ENCODE peak calls at places on chromosomes 11 and 22, in six cellular contexts. V is transverse colon, H is uterus, E is endothelial cell of umbilical vein, P is gastrocnemius medialis, B is IMR-90. Y is an unnamed sample.

GRCh38 chr11:123020968-123021367 is 39.3 kb upstream of the BSX start:
- DNase-seq in V (peak; percentile 10), H (no peak), E (peak; percentile 32), P (no peak), B (peak; percentile 49), Y (peak; percentile 13)

GRCh38 chr11:67195971-67196418 is 70.3 kb upstream of the GRK2 start:
- DNase-seq in B (peak; percentile 23), H (peak; percentile 37), E (no peak), P (no peak), V (peak; percentile 10), Y (no peak)

GRCh38 chr11:123505546-123506299 is 75.7 kb downstream of the GRAMD1B start:
- DNase-seq in E (no peak), V (no peak), B (no peak), P (no peak), H (no peak), Y (peak; percentile 50)

GRCh38 chr11:60972182-60973030 is 926 bp downstream of the CD6 start:
- DNase-seq in P (no peak), B (no peak), H (no peak), E (no peak), V (no peak), Y (no peak)

GRCh38 chr11:49995559-49995958 is 13.2 kb upstream of the OR4C12 start:
- DNase-seq in V (no peak), E (peak; percentile 6), B (peak; percentile 50), H (no peak), P (no peak), Y (no peak)

GRCh38 chr11:50412832-50413231 is 380.2 kb downstream of the OR4C45 start:
- DNase-seq in P (no peak), V (no peak), H (no peak), B (no peak), E (no peak), Y (no peak)

GRCh38 chr22:38870312-38870741 is 1.7 kb downstream of the CBX6 start:
- DNase-seq in H (peak; percentile 87), V (peak; percentile 93), P (peak; percentile 72), E (peak; percentile 80), B (peak; percentile 78), Y (peak; percentile 93)

GRCh38 chr11:113345978-113346377 is 31.6 kb downstream of the TTC12 start:
- DNase-seq in H (no peak), P (no peak), V (no peak), E (no peak), B (peak; percentile 73), Y (no peak)

GRCh38 chr11:61350336-61350735 is 11.3 kb downstream of the CYB561A3 start:
- DNase-seq in E (no peak), H (no peak), P (no peak), B (no peak), V (no peak), Y (no peak)

GRCh38 chr11:36577373-36577772 is 9.6 kb downstream of the RAG1 start:
- DNase-seq in V (no peak), P (no peak), B (no peak), H (no peak), E (no peak), Y (no peak)

GRCh38 chr22:28923826-28924732 is 40.7 kb downstream of the ZNRF3 start:
- DNase-seq in P (peak; percentile 66), B (no peak), E (no peak), H (no peak), V (peak; percentile 38), Y (peak; percentile 93)

GRCh38 chr11:125728969-125729368 is 17.1 kb upstream of the PATE1 start:
- DNase-seq in P (no peak), E (no peak), V (no peak), H (no peak), B (no peak), Y (no peak)

GRCh38 chr11:115656684-115657083 is 152.5 kb upstream of the CADM1 start:
- DNase-seq in P (no peak), V (peak; percentile 57), H (no peak), E (no peak), B (no peak), Y (no peak)

GRCh38 chr11:92980291-92980690 is 10.8 kb downstream of the MTNR1B start:
- DNase-seq in E (no peak), P (no peak), H (no peak), B (no peak), V (no peak), Y (no peak)

GRCh38 chr11:30440510-30440909 is 117.6 kb downstream of the ARL14EP start:
- DNase-seq in V (no peak), B (no peak), E (no peak), H (no peak), P (no peak), Y (no peak)

GRCh38 chr11:46308632-46309419 is 31.4 kb downstream of the CREB3L1 start:
- DNase-seq in B (peak; percentile 61), E (peak; percentile 60), V (peak; percentile 81), P (peak; percentile 66), H (peak; percentile 77), Y (peak; percentile 77)

GRCh38 chr11:71443736-71444410 is 4.3 kb downstream of the DHCR7 start:
- DNase-seq in V (no peak), P (no peak), E (no peak), B (no peak), H (no peak), Y (no peak)

GRCh38 chr22:29142116-29142515 is 63.6 kb upstream of the EMID1 start:
- DNase-seq in B (no peak), P (peak; percentile 5), H (no peak), E (no peak), V (no peak), Y (no peak)

GRCh38 chr11:63868399-63869064 is 29.6 kb downstream of the MARK2 start:
- DNase-seq in H (no peak), B (no peak), V (no peak), E (peak; percentile 16), P (no peak), Y (no peak)

GRCh38 chr22:27512283-27512761 is 289.2 kb downstream of the MN1 start:
- DNase-seq in H (peak; percentile 80), E (peak; percentile 99), V (peak; percentile 43), P (peak; percentile 42), B (peak; percentile 97), Y (peak; percentile 66)

GRCh38 chr22:41043727-41044126 is 48.7 kb upstream of the EP300 start:
- DNase-seq in P (no peak), E (no peak), H (no peak), V (no peak), B (no peak), Y (no peak)

GRCh38 chr11:31825453-31826391 is 14.6 kb upstream of the PAX6 start:
- DNase-seq in B (no peak), V (no peak), E (no peak), P (no peak), H (no peak), Y (no peak)

GRCh38 chr11:36271794-36272409 is 17.3 kb downstream of the COMMD9 start:
- DNase-seq in P (no peak), V (no peak), B (no peak), H (no peak), E (no peak), Y (no peak)

GRCh38 chr22:29450222-29450621 is 11.8 kb downstream of the RFPL1 start:
- DNase-seq in B (no peak), E (no peak), P (no peak), V (no peak), H (no peak), Y (no peak)

GRCh38 chr11:78377625-78378418 is 39.8 kb downstream of the GAB2 start:
- DNase-seq in B (no peak), H (no peak), E (no peak), V (peak; percentile 32), P (no peak), Y (no peak)

GRCh38 chr11:78381867-78382266 is 35.8 kb downstream of the GAB2 start:
- DNase-seq in H (no peak), P (no peak), E (no peak), V (no peak), B (no peak), Y (no peak)

GRCh38 chr11:78384231-78384630 is 33.4 kb downstream of the GAB2 start:
- DNase-seq in V (no peak), E (no peak), P (no peak), H (no peak), B (no peak), Y (no peak)

GRCh38 chr11:78379039-78379670 is 38.5 kb downstream of the GAB2 start:
- DNase-seq in B (peak; percentile 19), P (no peak), E (no peak), V (no peak), H (no peak), Y (no peak)

GRCh38 chr11:78380615-78381029 is 37.0 kb downstream of the GAB2 start:
- DNase-seq in H (no peak), B (peak; percentile 90), E (no peak), P (no peak), V (no peak), Y (no peak)
- TF ChIP-seq POLR2A in H (no peak), B (no peak), E (no peak), P (no peak), V (no peak), Y (no peak)

GRCh38 chr11:76772783-76773106 is 10.4 kb upstream of the TSKU start:
- DNase-seq in P (no peak), B (no peak), V (no peak), E (no peak), H (no peak), Y (no peak)
- H3K4me1 ChIP-seq in P (peaks cover 49% of the 10 kb centered on the region), B (peaks cover 42% of the 10 kb centered on the region), V (peaks cover 57% of the 10 kb centered on the region), E (peaks cover 10% of the 10 kb centered on the region), H (peaks cover 37% of the 10 kb centered on the region), Y (peaks cover 73% of the 10 kb centered on the region)

DNA sequence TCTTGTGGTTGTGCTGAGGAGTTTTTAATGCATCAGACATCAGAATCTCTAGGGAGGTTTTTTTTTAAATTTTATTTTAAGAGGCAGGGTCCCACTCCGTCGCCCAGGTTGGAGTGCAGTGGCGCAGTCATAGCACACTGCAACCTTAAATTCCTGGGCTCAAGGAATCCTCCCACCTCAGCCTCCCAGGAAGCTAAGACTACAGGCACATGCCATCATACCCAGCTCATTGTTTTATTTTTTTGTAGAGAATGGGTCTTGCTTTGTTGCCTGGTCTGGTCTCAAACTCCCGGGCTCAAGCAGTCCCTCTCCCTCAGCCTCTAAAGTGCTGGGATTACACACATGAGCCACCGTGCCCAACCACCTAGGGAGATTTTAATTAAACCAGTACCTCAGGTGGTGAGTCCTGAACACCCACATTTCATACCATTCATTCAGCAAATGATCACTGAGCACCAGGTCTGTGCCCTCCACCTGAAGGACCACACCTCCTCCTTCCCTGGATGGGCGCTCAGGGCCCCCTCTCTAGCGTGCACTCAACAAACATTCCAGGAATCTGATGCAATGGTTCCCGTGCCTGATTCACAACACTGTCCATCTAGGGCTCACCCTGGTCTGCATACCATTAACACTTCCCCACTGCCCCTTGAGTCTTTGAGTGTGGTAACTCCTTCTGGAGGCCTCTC is 9.5 kb upstream of the MYH9 start:
- DNase-seq in P (no peak), V (no peak), B (peak; percentile 72), H (no peak), E (no peak), Y (no peak)
- H3K4me3 ChIP-seq in P (no peak overlapping the region), V (no peak overlapping the region), B (no peak overlapping the region), H (no peak overlapping the region), E (no peak overlapping the region), Y (no peak overlapping the region)

DNA sequence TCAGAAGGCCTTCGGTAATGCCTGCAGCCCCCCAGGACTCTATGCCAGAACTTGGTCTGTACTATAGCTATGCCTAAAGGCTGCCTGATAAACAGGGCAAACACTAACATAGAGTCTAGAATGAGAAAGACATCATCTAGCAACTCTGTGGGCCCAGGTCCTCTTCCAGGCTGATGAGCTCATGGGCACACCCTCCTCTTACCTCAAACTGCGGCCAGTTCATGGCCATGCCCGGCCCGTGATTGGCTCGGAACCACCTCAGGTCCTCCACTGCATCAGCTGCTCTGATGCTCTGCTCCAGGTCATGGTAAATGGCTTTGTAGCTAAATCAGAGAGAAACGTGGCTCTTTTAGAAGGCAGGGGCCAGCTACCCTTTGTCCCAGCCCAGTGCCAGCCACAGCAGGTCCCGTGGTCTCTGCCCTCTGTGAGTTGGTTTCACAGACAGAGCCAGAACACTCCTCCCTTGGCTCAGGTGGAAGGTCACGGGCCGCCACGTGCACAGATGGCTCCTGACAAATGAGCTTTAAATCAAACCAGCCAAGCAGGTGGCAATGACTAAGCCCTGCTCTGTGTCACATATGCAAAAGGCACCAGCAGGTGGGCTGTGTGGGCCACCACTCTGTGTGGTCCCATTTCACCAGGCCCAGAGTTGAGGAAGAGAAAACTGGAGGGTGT is 25.0 kb upstream of the ARFGAP3 start:
- DNase-seq in H (no peak), V (peak; percentile 48), B (no peak), E (no peak), P (peak; percentile 96), Y (no peak)
- TF ChIP-seq POLR2A in H (no peak), V (no peak), B (no peak), E (no peak), P (peak; percentile 83), Y (no peak)